ENCODE peak calls at places on chromosomes 13 and 19, in five cellular contexts. One of them, this sample, is unnamed.

GRCh38 chr13:52851153-52851962 is 2.9 kb upstream of the PCDH8 start:
- DNase-seq in EL: peak
- DNase-seq in astrocyte: no peak
- DNase-seq in activated T-helper 1 cell treated with anti-CD3 and anti-CD28 coated beads, Interleukin-12 subunit alpha, Interleukin-12 subunit beta, Interleukin-2, Interleukin-4 antibody, amounts not matched to agents 30 ng/mL and 10 ng/mL and 1 ng/mL, durations not matched to agents 14 hours and 24 hours and 36 hours: no peak
- DNase-seq in RCC 7860: no peak
- DNase-seq in this sample: peak

GRCh38 chr19:38095411-38096308 is 128.4 kb downstream of the DPF1 start:
- DNase-seq in EL: peak
- DNase-seq in astrocyte: peak
- DNase-seq in activated T-helper 1 cell treated with anti-CD3 and anti-CD28 coated beads, Interleukin-12 subunit alpha, Interleukin-12 subunit beta, Interleukin-2, Interleukin-4 antibody, amounts not matched to agents 30 ng/mL and 10 ng/mL and 1 ng/mL, durations not matched to agents 14 hours and 24 hours and 36 hours: peak
- DNase-seq in RCC 7860: peak
- DNase-seq in this sample: peak

GRCh38 chr19:46748325-46749109 is 2.3 kb upstream of the STRN4 start:
- DNase-seq in EL: peak
- DNase-seq in astrocyte: no peak
- DNase-seq in activated T-helper 1 cell treated with anti-CD3 and anti-CD28 coated beads, Interleukin-12 subunit alpha, Interleukin-12 subunit beta, Interleukin-2, Interleukin-4 antibody, amounts not matched to agents 30 ng/mL and 10 ng/mL and 1 ng/mL, durations not matched to agents 14 hours and 24 hours and 36 hours: peak
- DNase-seq in RCC 7860: peak
- DNase-seq in this sample: peak

GRCh38 chr19:16425993-16426392 is 45.8 kb downstream of the EPS15L1 start:
- DNase-seq in EL: no peak
- DNase-seq in astrocyte: no peak
- DNase-seq in activated T-helper 1 cell treated with anti-CD3 and anti-CD28 coated beads, Interleukin-12 subunit alpha, Interleukin-12 subunit beta, Interleukin-2, Interleukin-4 antibody, amounts not matched to agents 30 ng/mL and 10 ng/mL and 1 ng/mL, durations not matched to agents 14 hours and 24 hours and 36 hours: no peak
- DNase-seq in RCC 7860: no peak
- DNase-seq in this sample: no peak

GRCh38 chr13:26412961-26413716 is 144.3 kb upstream of the WASF3 start:
- DNase-seq in EL: no peak
- DNase-seq in astrocyte: no peak
- DNase-seq in activated T-helper 1 cell treated with anti-CD3 and anti-CD28 coated beads, Interleukin-12 subunit alpha, Interleukin-12 subunit beta, Interleukin-2, Interleukin-4 antibody, amounts not matched to agents 30 ng/mL and 10 ng/mL and 1 ng/mL, durations not matched to agents 14 hours and 24 hours and 36 hours: no peak
- DNase-seq in RCC 7860: no peak
- DNase-seq in this sample: no peak

GRCh38 chr19:40502647-40503046 is 35.8 kb downstream of the SPTBN4 start:
- DNase-seq in EL: no peak
- DNase-seq in astrocyte: no peak
- DNase-seq in activated T-helper 1 cell treated with anti-CD3 and anti-CD28 coated beads, Interleukin-12 subunit alpha, Interleukin-12 subunit beta, Interleukin-2, Interleukin-4 antibody, amounts not matched to agents 30 ng/mL and 10 ng/mL and 1 ng/mL, durations not matched to agents 14 hours and 24 hours and 36 hours: no peak
- DNase-seq in RCC 7860: no peak
- DNase-seq in this sample: peak

GRCh38 chr13:111005364-111005763 is 90.5 kb upstream of the ANKRD10 start:
- DNase-seq in EL: peak
- DNase-seq in astrocyte: peak
- DNase-seq in activated T-helper 1 cell treated with anti-CD3 and anti-CD28 coated beads, Interleukin-12 subunit alpha, Interleukin-12 subunit beta, Interleukin-2, Interleukin-4 antibody, amounts not matched to agents 30 ng/mL and 10 ng/mL and 1 ng/mL, durations not matched to agents 14 hours and 24 hours and 36 hours: no peak
- DNase-seq in RCC 7860: no peak
- DNase-seq in this sample: peak

GRCh38 chr19:36013280-36014028 is 559 bp downstream of the ALKBH6 start:
- DNase-seq in EL: no peak
- DNase-seq in astrocyte: no peak
- DNase-seq in activated T-helper 1 cell treated with anti-CD3 and anti-CD28 coated beads, Interleukin-12 subunit alpha, Interleukin-12 subunit beta, Interleukin-2, Interleukin-4 antibody, amounts not matched to agents 30 ng/mL and 10 ng/mL and 1 ng/mL, durations not matched to agents 14 hours and 24 hours and 36 hours: no peak
- DNase-seq in RCC 7860: no peak
- DNase-seq in this sample: no peak

GRCh38 chr13:61466280-61466679 is 50.6 kb upstream of the PCDH20 start:
- DNase-seq in EL: no peak
- DNase-seq in astrocyte: no peak
- DNase-seq in activated T-helper 1 cell treated with anti-CD3 and anti-CD28 coated beads, Interleukin-12 subunit alpha, Interleukin-12 subunit beta, Interleukin-2, Interleukin-4 antibody, amounts not matched to agents 30 ng/mL and 10 ng/mL and 1 ng/mL, durations not matched to agents 14 hours and 24 hours and 36 hours: no peak
- DNase-seq in RCC 7860: no peak
- DNase-seq in this sample: no peak

GRCh38 chr19:55620410-55620809 is 4.0 kb downstream of the ZNF784 start:
- DNase-seq in EL: no peak
- DNase-seq in astrocyte: no peak
- DNase-seq in activated T-helper 1 cell treated with anti-CD3 and anti-CD28 coated beads, Interleukin-12 subunit alpha, Interleukin-12 subunit beta, Interleukin-2, Interleukin-4 antibody, amounts not matched to agents 30 ng/mL and 10 ng/mL and 1 ng/mL, durations not matched to agents 14 hours and 24 hours and 36 hours: no peak
- DNase-seq in RCC 7860: no peak
- DNase-seq in this sample: no peak

GRCh38 chr13:100349594-100349993 is 239.0 kb downstream of the GGACT start:
- DNase-seq in EL: no peak
- DNase-seq in astrocyte: no peak
- DNase-seq in activated T-helper 1 cell treated with anti-CD3 and anti-CD28 coated beads, Interleukin-12 subunit alpha, Interleukin-12 subunit beta, Interleukin-2, Interleukin-4 antibody, amounts not matched to agents 30 ng/mL and 10 ng/mL and 1 ng/mL, durations not matched to agents 14 hours and 24 hours and 36 hours: no peak
- DNase-seq in RCC 7860: no peak
- DNase-seq in this sample: no peak

GRCh38 chr19:43101950-43102349 is 19.4 kb upstream of the PSG2 start:
- DNase-seq in EL: no peak
- DNase-seq in astrocyte: no peak
- DNase-seq in activated T-helper 1 cell treated with anti-CD3 and anti-CD28 coated beads, Interleukin-12 subunit alpha, Interleukin-12 subunit beta, Interleukin-2, Interleukin-4 antibody, amounts not matched to agents 30 ng/mL and 10 ng/mL and 1 ng/mL, durations not matched to agents 14 hours and 24 hours and 36 hours: no peak
- DNase-seq in RCC 7860: no peak
- DNase-seq in this sample: no peak

GRCh38 chr19:19214892-19215291 is 3.1 kb downstream of the NCAN start:
- DNase-seq in EL: peak
- DNase-seq in astrocyte: peak
- DNase-seq in activated T-helper 1 cell treated with anti-CD3 and anti-CD28 coated beads, Interleukin-12 subunit alpha, Interleukin-12 subunit beta, Interleukin-2, Interleukin-4 antibody, amounts not matched to agents 30 ng/mL and 10 ng/mL and 1 ng/mL, durations not matched to agents 14 hours and 24 hours and 36 hours: no peak
- DNase-seq in RCC 7860: no peak
- DNase-seq in this sample: peak

GRCh38 chr13:43110036-43110435 is 86.7 kb downstream of the DNAJC15 start:
- DNase-seq in EL: no peak
- DNase-seq in astrocyte: no peak
- DNase-seq in activated T-helper 1 cell treated with anti-CD3 and anti-CD28 coated beads, Interleukin-12 subunit alpha, Interleukin-12 subunit beta, Interleukin-2, Interleukin-4 antibody, amounts not matched to agents 30 ng/mL and 10 ng/mL and 1 ng/mL, durations not matched to agents 14 hours and 24 hours and 36 hours: no peak
- DNase-seq in RCC 7860: no peak
- DNase-seq in this sample: no peak

GRCh38 chr19:49799271-49799797 is 13.8 kb downstream of the FUZ start:
- DNase-seq in EL: no peak
- DNase-seq in astrocyte: no peak
- DNase-seq in activated T-helper 1 cell treated with anti-CD3 and anti-CD28 coated beads, Interleukin-12 subunit alpha, Interleukin-12 subunit beta, Interleukin-2, Interleukin-4 antibody, amounts not matched to agents 30 ng/mL and 10 ng/mL and 1 ng/mL, durations not matched to agents 14 hours and 24 hours and 36 hours: no peak
- DNase-seq in RCC 7860: no peak
- DNase-seq in this sample: no peak